ENCODE peak calls at places on chromosomes 3 and 15, in eight cellular contexts. J is colonic mucosa, E is IMR-90, O is stomach, H is tibial nerve, K is GM06990, T is AG04450, F is left ventricle myocardium inferior. U is an unnamed sample.

GRCh38 chr15:79815468-79815867 is 81.3 kb downstream of the MTHFS start:
- DNase-seq in K (no peak), H (no peak), J (no peak), T (no peak), O (no peak), F (peak; percentile 41), E (no peak), U (no peak)

GRCh38 chr15:31440754-31441298 is 114.2 kb downstream of the KLF13 start:
- DNase-seq in E (peak; percentile 27), T (no peak), F (peak; percentile 67), J (peak; percentile 71), O (peak; percentile 42), K (peak; percentile 62), H (peak; percentile 37), U (peak; percentile 39)

GRCh38 chr3:143897558-143898305 is 49.5 kb upstream of the SLC9A9 start:
- DNase-seq in H (no peak), J (no peak), K (no peak), F (no peak), E (peak; percentile 49), T (no peak), O (no peak), U (no peak)

GRCh38 chr3:13021141-13021933 is 51.9 kb downstream of the IQSEC1 start:
- DNase-seq in E (no peak), K (no peak), O (peak; percentile 60), F (peak; percentile 59), T (no peak), J (no peak), H (no peak), U (peak; percentile 58)

GRCh38 chr3:46695177-46695961 is 1.9 kb upstream of the ALS2CL start:
- DNase-seq in F (peak; percentile 70), H (peak; percentile 27), J (peak; percentile 42), T (no peak), K (peak; percentile 25), E (no peak), O (peak; percentile 39), U (peak; percentile 38)

GRCh38 chr15:58057559-58057958 is 8.0 kb downstream of the ALDH1A2 start:
- DNase-seq in J (no peak), H (no peak), F (no peak), T (no peak), E (no peak), O (no peak), K (no peak), U (no peak)

GRCh38 chr3:51799879-51800757 is 21.1 kb upstream of the IQCF6 start:
- DNase-seq in O (no peak), H (no peak), T (peak; percentile 48), F (no peak), J (peak; percentile 42), E (peak; percentile 82), K (no peak), U (peak; percentile 56)

GRCh38 chr3:46944191-46944590 is 32.4 kb downstream of the CCDC12 start:
- DNase-seq in E (no peak), K (no peak), F (no peak), J (no peak), H (no peak), T (no peak), O (no peak), U (no peak)

GRCh38 chr3:151308089-151308488 is 8.5 kb downstream of the GPR87 start:
- DNase-seq in O (no peak), F (no peak), H (no peak), T (no peak), J (no peak), E (peak; percentile 60), K (no peak), U (no peak)

GRCh38 chr15:26767169-26767670 is 5.6 kb downstream of the GABRB3 start:
- DNase-seq in H (no peak), F (no peak), E (no peak), O (no peak), K (no peak), J (no peak), T (no peak), U (no peak)

GRCh38 chr15:78934063-78935023 is 10.5 kb downstream of the CTSH start:
- DNase-seq in E (no peak), F (no peak), J (no peak), O (peak; percentile 57), K (no peak), H (no peak), T (no peak), U (no peak)

GRCh38 chr3:87228316-87228715 is 1.2 kb downstream of the CHMP2B start:
- DNase-seq in T (no peak), K (no peak), J (no peak), H (no peak), O (no peak), E (peak; percentile 18), F (no peak), U (no peak)

DNA sequence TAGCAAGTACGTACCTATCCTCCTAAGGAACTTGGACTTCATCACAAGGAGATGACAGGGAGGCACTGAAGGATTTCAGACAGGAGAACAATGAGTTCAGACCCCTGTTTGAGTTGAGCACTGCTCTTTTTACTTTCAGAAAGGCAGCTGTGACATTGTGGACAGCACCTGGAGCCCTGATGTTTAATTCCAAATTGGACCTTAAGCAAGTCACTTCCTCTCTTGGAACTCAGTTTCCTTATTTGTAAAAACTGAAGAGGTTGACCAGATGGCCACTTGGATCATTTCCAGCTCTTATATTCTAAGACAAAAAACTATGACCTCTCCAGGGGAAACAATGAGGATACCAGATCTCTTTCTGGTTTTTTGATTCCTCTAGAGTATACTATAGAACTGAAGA is 34.1 kb upstream of the SMAD3 start:
- DNase-seq in F (no peak), O (no peak), T (no peak), E (no peak), K (no peak), J (no peak), H (no peak), U (no peak)
- H3K4me3 ChIP-seq in F (no peak overlapping the region), O (no peak overlapping the region), T (no peak overlapping the region), E (no peak overlapping the region), K (no peak overlapping the region), J (no peak overlapping the region), H (no peak overlapping the region), U (no peak overlapping the region)

GRCh38 chr15:88015228-88015860 is 241.2 kb downstream of the NTRK3 start:
- DNase-seq in O (no peak), E (no peak), K (no peak), H (no peak), J (peak; percentile 17), F (peak; percentile 27), T (no peak), U (no peak)
- TF ChIP-seq CTCF in O (no peak), E (no peak), K (no peak), H (no peak), J (no peak), F (no peak), T (no peak), U (no peak)

GRCh38 chr15:64892850-64893403 is 18.8 kb upstream of the ANKDD1A start:
- DNase-seq in K (peak; percentile 61), F (peak; percentile 11), O (no peak), E (no peak), H (no peak), J (no peak), T (no peak), U (peak; percentile 66)
- H3K4me3 ChIP-seq in K (peak overlapping the region; percentile 52), F (peak overlapping the region; percentile 57), O (no peak overlapping the region), E (no peak overlapping the region), H (no peak overlapping the region), J (no peak overlapping the region), T (no peak overlapping the region), U (peak overlapping the region; percentile 93)

GRCh38 chr3:139836656-139837464 is 98.1 kb upstream of the CLSTN2 start:
- DNase-seq in O (no peak), H (no peak), E (no peak), J (no peak), K (no peak), T (no peak), F (no peak), U (no peak)
- TF ChIP-seq CTCF in O (no peak), H (no peak), E (no peak), J (no peak), K (no peak), T (no peak), F (no peak), U (no peak)

GRCh38 chr3:72195895-72196294 is 410.9 kb upstream of the PROK2 start:
- DNase-seq in F (no peak), O (no peak), J (no peak), H (no peak), T (no peak), K (no peak), E (no peak), U (no peak)
- H3K4me3 ChIP-seq in F (no peak overlapping the region), O (no peak overlapping the region), J (no peak overlapping the region), H (no peak overlapping the region), T (no peak overlapping the region), K (no peak overlapping the region), E (no peak overlapping the region), U (no peak overlapping the region)

GRCh38 chr3:153595186-153595815 is 433.3 kb downstream of the RAP2B start:
- DNase-seq in H (no peak), K (no peak), O (no peak), T (peak; percentile 11), F (no peak), J (no peak), E (peak; percentile 50), U (peak; percentile 35)
- TF ChIP-seq CTCF in H (peak; percentile 40), K (peak; percentile 55), O (no peak), T (peak; percentile 83), F (peak; percentile 66), J (peak; percentile 40), E (peak; percentile 75), U (peak; percentile 73)

GRCh38 chr15:65921780-65922179 is 52.5 kb downstream of the RAB11A start:
- DNase-seq in T (no peak), O (no peak), E (no peak), J (no peak), K (no peak), F (no peak), H (no peak), U (peak; percentile 58)
- H3K4me3 ChIP-seq in T (no peak overlapping the region), O (no peak overlapping the region), E (no peak overlapping the region), J (no peak overlapping the region), K (no peak overlapping the region), F (no peak overlapping the region), H (no peak overlapping the region), U (no peak overlapping the region)